ENCODE peak calls at places on chromosomes 6 and 20, in five cellular contexts. Y is suprapubic skin, P is tibial nerve, M is adrenal gland, G is breast epithelium. K is an unnamed sample. For H3K4me1, the result is how much of the 10 kb centered on the place peaks cover.

GRCh38 chr6:41132254-41132653 is 21.9 kb downstream of the TREML1 start:
- DNase-seq in Y (no peak), P (no peak), M (no peak), G (no peak), K (no peak)

GRCh38 chr6:63571382-63571882 is 848 bp upstream of the LOC128125822 start:
- DNase-seq in Y (no peak), P (no peak), M (no peak), G (no peak), K (no peak)

GRCh38 chr20:46894971-46895905 is 595 bp downstream of the EYA2 start:
- DNase-seq in Y (no peak), P (no peak), M (no peak), G (peak), K (no peak)

GRCh38 chr6:158517038-158517437 is 42.9 kb upstream of the TMEM181 start:
- DNase-seq in Y (no peak), P (no peak), M (no peak), G (no peak), K (no peak)

GRCh38 chr6:15936503-15936902 is 192.4 kb upstream of the MYLIP start:
- DNase-seq in Y (no peak), P (no peak), M (no peak), G (no peak), K (no peak)

GRCh38 chr6:168713839-168714238 is 272.9 kb downstream of the SMOC2 start:
- DNase-seq in Y (no peak), P (no peak), M (peak), G (no peak), K (no peak)

GRCh38 chr6:98957440-98957839 is 9.7 kb upstream of the FBXL4 start:
- DNase-seq in Y (no peak), P (no peak), M (peak), G (peak), K (no peak)

GRCh38 chr20:49661560-49662329 is 51.9 kb downstream of the B4GALT5 start:
- DNase-seq in Y (no peak), P (no peak), M (no peak), G (no peak), K (no peak)

GRCh38 chr6:68975064-68975463 is 340.0 kb downstream of the ADGRB3 start:
- DNase-seq in Y (no peak), P (no peak), M (peak), G (no peak), K (no peak)

GRCh38 chr20:45355209-45355608 is 7.0 kb upstream of the SDC4 start:
- DNase-seq in Y (no peak), P (no peak), M (peak), G (no peak), K (no peak)

GRCh38 chr6:31116661-31117385 is 2.2 kb downstream of the PSORS1C1 start:
- DNase-seq in Y (no peak), P (no peak), M (peak), G (no peak), K (peak)

GRCh38 chr6:145963216-145964068 is 716 bp downstream of the SHPRH start:
- DNase-seq in Y (peak), P (peak), M (peak), G (peak), K (no peak)

GRCh38 chr6:151609146-151609962 is 115.5 kb downstream of the CCDC170 start:
- DNase-seq in Y (no peak), P (peak), M (peak), G (no peak), K (no peak)
- H3K27ac ChIP-seq in Y (no peak), P (peak), M (peak), G (no peak), K (no peak)

GRCh38 chr6:29097803-29098202 is 1.5 kb upstream of the OR2J1 start:
- DNase-seq in Y (no peak), P (no peak), M (no peak), G (no peak), K (no peak)
- TF ChIP-seq POLR2A in Y (no peak), P (no peak), M (no peak), G (no peak), K (no peak)

DNA sequence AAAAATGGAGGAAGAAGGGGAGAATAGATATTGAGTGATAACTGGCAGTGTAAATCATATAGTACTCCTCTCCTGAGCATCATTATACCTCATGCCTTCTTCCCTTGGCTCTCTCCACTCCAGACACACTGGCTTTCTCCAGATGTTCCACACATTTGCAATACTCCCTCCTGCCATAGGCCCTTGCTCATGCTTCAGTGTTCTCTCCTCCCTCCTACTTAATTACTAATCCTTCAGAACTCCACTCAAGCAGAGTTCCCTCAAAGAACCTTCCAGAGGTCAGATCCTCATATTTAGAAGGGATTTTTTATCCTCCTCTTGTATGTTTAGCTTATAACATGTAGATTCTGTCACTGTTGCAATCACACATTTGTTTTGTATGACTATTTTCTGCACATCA is 279.5 kb upstream of the SUPT3H start:
- DNase-seq in Y (no peak), P (no peak), M (no peak), G (no peak), K (no peak)
- H3K4me1 ChIP-seq in Y (under half), P (under half), M (under half), G (under half), K (under half)

DNA sequence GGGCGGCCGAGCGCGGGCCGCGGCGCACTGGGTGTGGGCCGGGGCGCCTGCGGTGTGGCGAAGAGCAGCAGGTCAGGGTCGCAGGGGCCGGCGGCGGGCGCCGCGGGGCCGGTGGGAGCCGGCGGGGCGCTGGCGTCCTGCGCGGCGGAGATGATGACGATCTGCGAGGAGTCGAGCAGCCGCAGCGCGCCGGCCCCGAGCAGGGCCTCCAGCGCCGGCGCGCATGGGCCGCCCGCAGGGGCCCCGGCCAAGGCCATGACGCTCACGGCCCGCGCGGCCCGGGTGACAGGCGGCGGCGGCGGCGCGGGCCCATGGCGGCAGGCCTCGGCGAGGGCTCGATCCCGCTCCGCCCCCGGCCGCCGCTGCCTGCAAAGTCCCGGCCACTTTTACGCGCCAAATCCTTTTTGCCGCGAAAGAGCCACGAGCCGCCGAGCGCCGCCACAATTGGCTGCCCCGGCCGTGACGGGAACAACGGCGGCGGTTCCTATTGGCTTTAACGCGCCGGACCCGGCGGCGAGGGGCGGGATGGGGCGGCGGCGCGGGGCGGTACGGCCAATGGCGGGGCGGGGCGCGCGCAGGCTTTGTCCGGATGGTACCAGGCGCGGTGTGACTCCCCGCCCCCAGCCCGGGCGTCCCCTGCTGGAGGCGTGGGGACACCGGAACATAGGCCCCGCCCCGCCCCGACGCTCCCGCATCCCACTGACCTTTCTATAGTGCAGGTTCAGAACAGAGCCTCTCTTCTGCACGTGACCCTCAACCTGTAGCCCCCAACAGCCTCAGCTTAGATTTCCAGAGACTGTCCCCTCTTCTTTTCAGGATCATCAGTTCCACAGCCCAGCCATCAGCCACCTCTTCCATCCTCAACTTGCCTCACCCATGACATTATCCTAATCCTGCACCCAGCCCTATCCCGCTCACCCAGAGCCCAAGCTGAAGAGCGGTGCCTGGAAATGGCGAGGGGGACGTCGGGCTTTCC is at the start of gene E2F1:
- DNase-seq in Y (peak), P (peak), M (peak), G (peak), K (peak)
- H3K27ac ChIP-seq in Y (peak), P (peak), M (peak), G (peak), K (peak)

GRCh38 chr20:35661013-35661412 is 3.7 kb downstream of the CPNE1 start:
- DNase-seq in Y (no peak), P (no peak), M (no peak), G (no peak), K (no peak)
- TF ChIP-seq POLR2A in Y (no peak), P (no peak), M (no peak), G (no peak), K (no peak)

DNA sequence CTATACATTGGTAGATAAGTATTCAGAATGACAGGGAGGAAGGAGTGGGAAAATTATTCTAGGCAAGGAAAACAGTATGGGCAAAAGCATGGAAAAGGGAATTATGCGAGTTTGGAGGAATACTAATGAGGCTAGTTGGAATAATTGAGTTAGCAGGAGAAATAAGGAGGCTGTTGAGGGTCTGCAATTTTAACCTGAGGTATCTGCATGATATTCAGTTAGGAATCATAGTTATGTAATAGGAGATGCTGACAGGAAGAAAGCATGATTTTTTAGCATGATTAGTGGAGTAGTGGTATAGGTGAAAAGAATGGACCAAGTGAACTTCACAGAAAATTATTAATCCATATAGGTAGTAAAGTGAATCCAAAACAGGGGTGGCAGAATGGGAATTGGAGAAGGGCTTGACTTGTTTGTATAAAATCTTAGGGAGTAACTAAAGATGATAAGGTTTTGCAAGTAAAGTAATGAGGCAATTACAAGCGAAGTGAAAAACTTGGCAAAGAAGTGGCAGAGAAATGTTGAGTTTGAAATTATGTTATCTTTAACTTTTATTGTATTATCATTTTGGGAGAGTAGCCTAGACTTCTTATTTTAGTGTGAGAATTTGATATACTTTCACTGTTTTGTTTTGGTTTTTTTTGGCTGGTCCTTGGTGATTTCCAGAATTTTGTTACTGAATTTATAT is 5.7 kb downstream of the STXBP5 start:
- DNase-seq in Y (no peak), P (no peak), M (no peak), G (no peak), K (no peak)
- H3K4me1 ChIP-seq in Y (under half), P (under half), M (under half), G (under half), K (half or more)

GRCh38 chr6:17935188-17936149 is 52.0 kb downstream of the KIF13A start:
- DNase-seq in Y (no peak), P (no peak), M (no peak), G (no peak), K (no peak)
- H3K27ac ChIP-seq in Y (no peak), P (peak), M (peak), G (no peak), K (peak)

DNA sequence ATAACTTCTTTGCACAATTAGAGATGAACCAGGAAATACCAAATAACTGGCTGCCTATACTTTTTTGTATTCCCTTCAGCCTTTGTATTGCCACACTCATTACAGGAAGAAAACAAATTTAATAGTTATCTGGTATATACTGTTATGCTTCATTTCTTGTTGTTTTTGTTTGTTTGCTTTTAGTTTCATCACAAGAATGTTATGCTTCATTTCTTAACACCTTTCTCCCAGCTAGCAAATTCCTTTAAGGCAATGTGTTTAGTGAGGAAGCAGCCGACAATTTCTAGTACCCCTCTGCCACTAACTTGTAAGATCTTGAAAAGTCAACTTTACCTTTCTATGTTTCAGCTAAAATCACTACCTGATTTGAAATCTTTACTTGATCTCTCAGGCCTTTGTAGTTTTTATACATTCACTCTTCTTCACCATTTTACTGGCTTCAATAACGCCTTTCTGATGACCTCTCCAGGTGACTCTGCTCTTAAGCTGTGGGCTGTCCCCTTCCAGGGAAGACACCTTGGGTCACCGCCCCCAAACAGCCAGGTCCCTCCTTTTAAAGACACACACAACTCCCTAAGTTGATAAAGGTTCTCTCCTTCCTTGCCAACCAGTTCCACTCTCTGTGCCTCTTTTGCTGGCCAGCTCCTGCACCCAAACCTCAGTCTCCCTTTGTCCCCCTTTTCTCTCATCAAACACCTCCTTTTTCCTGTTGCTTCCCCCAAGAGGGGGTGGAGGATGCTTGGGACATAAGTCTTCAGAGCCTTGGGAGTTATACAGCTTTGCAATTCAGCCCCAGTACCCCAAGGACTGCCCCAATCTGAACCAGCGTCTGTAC is 1.2 kb downstream of the NCOA6 start:
- DNase-seq in Y (peak), P (peak), M (peak), G (peak), K (peak)
- TF ChIP-seq POLR2A in Y (no peak), P (no peak), M (no peak), G (peak), K (peak)

GRCh38 chr6:5871296-5871695 is 135.4 kb downstream of the NRN1 start:
- DNase-seq in Y (no peak), P (no peak), M (no peak), G (no peak), K (no peak)
- H3K4me1 ChIP-seq in Y (under half), P (under half), M (under half), G (under half), K (under half)

DNA sequence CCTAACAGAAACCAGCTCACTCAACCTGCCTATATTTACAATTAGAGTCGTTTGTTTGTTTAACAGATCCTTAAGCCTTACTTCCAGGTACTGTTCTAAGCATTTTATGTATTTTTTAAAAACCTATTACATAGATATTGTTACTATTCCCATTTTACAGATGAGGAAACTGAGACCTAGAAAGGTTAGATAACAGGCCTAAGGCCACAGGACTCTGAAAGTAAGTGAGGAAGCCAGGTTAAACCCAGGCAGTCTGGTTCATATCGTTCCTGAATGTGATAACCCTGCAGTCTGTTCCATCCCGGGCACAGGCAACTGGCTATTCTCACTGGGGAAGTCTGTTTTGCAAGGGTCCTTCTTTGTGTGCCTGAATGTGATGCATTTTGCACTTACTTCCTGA is 322.2 kb downstream of the FARS2 start:
- DNase-seq in Y (no peak), P (no peak), M (no peak), G (no peak), K (no peak)
- H3K27ac ChIP-seq in Y (no peak), P (no peak), M (no peak), G (no peak), K (no peak)

K was measured in gastrocnemius medialis.